ENCODE peak calls at places on chromosomes 1 and 21, in ten cellular contexts. C is amniotic stem cell; W is foreskin fibroblast; Y is stimulated activated CD8-positive, alpha-beta memory T cell treated with anti-CD3 and anti-CD28 coated beads, Interleukin-4, amount 100 ng/mL, for 1 hour; L is central memory CD4-positive, alpha-beta T cell; F is activated T-cell treated with anti-CD3 and anti-CD28 coated beads for 4 hours; A is EH; B is astrocyte of the hippocampus; U is C1 segment of cervical spinal cord; Q is HuH-7.5. D is an unnamed sample.

GRCh38 chr1:155086856-155087535 is 8.4 kb downstream of the EFNA3 start:
- DNase-seq in U (no peak), Q (no peak), B (no peak), C (no peak), W (no peak), Y (no peak), F (no peak), A (no peak), L (no peak), D (no peak)

GRCh38 chr1:203652718-203653461 is 26.3 kb downstream of the ATP2B4 start:
- DNase-seq in W (no peak), L (peak), U (no peak), Y (no peak), F (no peak), B (no peak), A (no peak), C (no peak), Q (no peak), D (no peak)

GRCh38 chr1:226603976-226604845 is 55.6 kb downstream of the STUM start:
- DNase-seq in W (no peak), C (no peak), F (no peak), Q (no peak), U (no peak), A (peak), Y (no peak), B (peak), L (no peak), D (no peak)

GRCh38 chr1:209389258-209389657 is 194.3 kb upstream of the CAMK1G start:
- DNase-seq in C (peak), B (peak), F (no peak), Q (no peak), L (no peak), U (no peak), W (peak), Y (no peak), A (peak), D (no peak)

GRCh38 chr1:11134352-11135266 is 34.9 kb upstream of the EXOSC10 start:
- DNase-seq in C (no peak), U (peak), A (peak), B (peak), L (no peak), F (no peak), Q (no peak), Y (no peak), W (peak), D (no peak)

GRCh38 chr1:152777510-152778137 is 2.7 kb downstream of the LCE1F start:
- DNase-seq in Y (no peak), F (no peak), U (no peak), A (peak), C (no peak), L (no peak), B (no peak), Q (peak), W (no peak), D (no peak)

GRCh38 chr21:34528131-34528561 is 16.1 kb upstream of the KCNE1 start:
- DNase-seq in B (no peak), C (no peak), Y (no peak), L (no peak), F (no peak), Q (no peak), U (no peak), W (no peak), A (peak), D (no peak)

GRCh38 chr1:29362116-29362515 is 125.8 kb downstream of the PTPRU start:
- DNase-seq in Y (no peak), U (no peak), F (no peak), B (no peak), C (no peak), W (no peak), Q (no peak), A (no peak), L (no peak), D (no peak)

GRCh38 chr1:91428182-91428798 is 23.7 kb upstream of the HFM1 start:
- DNase-seq in L (no peak), Y (no peak), Q (no peak), C (no peak), A (no peak), B (peak), F (no peak), U (no peak), W (no peak), D (no peak)

GRCh38 chr1:56584910-56585528 is 5.7 kb upstream of the PLPP3 start:
- DNase-seq in B (peak), Q (no peak), F (no peak), Y (no peak), W (peak), L (no peak), C (peak), U (no peak), A (peak), D (no peak)

GRCh38 chr1:196558424-196558823 is 49.8 kb downstream of the KCNT2 start:
- DNase-seq in Q (no peak), A (peak), L (no peak), B (peak), C (peak), W (peak), F (no peak), U (no peak), Y (no peak), D (no peak)

GRCh38 chr1:15808955-15809354 is 1.5 kb upstream of the UQCRHL start:
- DNase-seq in C (no peak), U (no peak), Q (no peak), F (no peak), W (no peak), L (no peak), B (peak), A (no peak), Y (no peak), D (no peak)

GRCh38 chr1:241507189-241507820 is 12.2 kb downstream of the FH start:
- DNase-seq in W (no peak), B (no peak), C (no peak), Y (no peak), L (no peak), U (no peak), Q (no peak), F (no peak), A (peak), D (no peak)

GRCh38 chr21:44867464-44867863 is 6.0 kb downstream of the PTTG1IP start:
- DNase-seq in U (no peak), F (no peak), B (no peak), L (no peak), A (no peak), Q (no peak), Y (no peak), C (no peak), W (no peak), D (no peak)

GRCh38 chr1:77322061-77322900 is 40.5 kb downstream of the AK5 start:
- DNase-seq in F (no peak), L (no peak), C (peak), B (peak), Q (no peak), W (peak), Y (no peak), U (no peak), A (peak), D (no peak)

D was measured in GM12864.